ENCODE peak calls at places on chromosomes 6 and 20, in four cellular contexts. Q, H, J and O are unnamed samples.

GRCh38 chr6:166687070-166687469 is 60.0 kb upstream of the RPS6KA2 start:
- DNase-seq in H (no peak), Q (no peak), J (no peak), O (no peak)

GRCh38 chr20:24185801-24186200 is 197.2 kb upstream of the GGTLC1 start:
- DNase-seq in J (no peak), Q (no peak), H (peak), O (no peak)

GRCh38 chr6:127458817-127459216 is 372 bp downstream of the KIAA0408 start:
- DNase-seq in J (peak), H (peak), Q (peak), O (no peak)

GRCh38 chr6:146909886-146910285 is 294.3 kb upstream of the STXBP5 start:
- DNase-seq in Q (no peak), H (no peak), J (no peak), O (no peak)

GRCh38 chr20:13009682-13010406 is 1.1 kb downstream of the SPTLC3 start:
- DNase-seq in H (peak), Q (peak), J (peak), O (peak)

GRCh38 chr20:47295921-47296426 is 60.5 kb downstream of the ZMYND8 start:
- DNase-seq in H (no peak), J (no peak), Q (no peak), O (no peak)

GRCh38 chr6:52162940-52163908 is 23.0 kb upstream of the IL17A start:
- DNase-seq in Q (peak), J (peak), H (peak), O (peak)

GRCh38 chr20:41619360-41620115 is 1.4 kb upstream of the CHD6 start:
- DNase-seq in H (no peak), J (peak), Q (peak), O (no peak)

GRCh38 chr6:163338671-163339405 is 75.7 kb upstream of the QKI start:
- DNase-seq in Q (peak), J (peak), H (no peak), O (no peak)

GRCh38 chr20:63215101-63216040 is 560 bp downstream of the YTHDF1 start:
- DNase-seq in Q (peak), H (peak), J (peak), O (no peak)

GRCh38 chr6:111846511-111847409 is 26.5 kb downstream of the FYN start:
- DNase-seq in Q (peak), H (peak), J (no peak), O (no peak)

GRCh38 chr20:18853946-18854646 is 40.5 kb downstream of the SCP2D1 start:
- DNase-seq in J (no peak), Q (peak), H (no peak), O (no peak)

GRCh38 chr6:108742041-108742440 is 106.2 kb upstream of the ARMC2 start:
- DNase-seq in Q (no peak), H (no peak), J (no peak), O (no peak)

GRCh38 chr6:166996406-166996805 is 2.8 kb upstream of the CEP43 start:
- DNase-seq in J (peak), Q (no peak), H (no peak), O (peak)

GRCh38 chr6:109221543-109222195 is 126.4 kb downstream of the CEP57L1 start:
- DNase-seq in H (no peak), Q (no peak), J (no peak), O (no peak)

GRCh38 chr6:7901780-7902179 is 8.8 kb downstream of the TXNDC5 start:
- DNase-seq in H (no peak), Q (no peak), J (no peak), O (no peak)

GRCh38 chr6:142850653-142851434 is 94.1 kb downstream of the HIVEP2 start:
- DNase-seq in Q (peak), J (peak), H (no peak), O (no peak)

GRCh38 chr6:52271852-52272460 is 12.6 kb downstream of the MCM3 start:
- DNase-seq in H (no peak), Q (no peak), J (peak), O (no peak)

GRCh38 chr6:121934461-121934860 is 465.0 kb upstream of the HSF2 start:
- DNase-seq in J (no peak), H (peak), Q (no peak), O (no peak)

GRCh38 chr20:1838479-1839279 is 56.5 kb upstream of the SIRPA start:
- DNase-seq in Q (no peak), J (no peak), H (no peak), O (no peak)

GRCh38 chr20:37229300-37229699 is 32.3 kb downstream of the GHRH start:
- DNase-seq in J (no peak), H (no peak), Q (no peak), O (no peak)

DNA sequence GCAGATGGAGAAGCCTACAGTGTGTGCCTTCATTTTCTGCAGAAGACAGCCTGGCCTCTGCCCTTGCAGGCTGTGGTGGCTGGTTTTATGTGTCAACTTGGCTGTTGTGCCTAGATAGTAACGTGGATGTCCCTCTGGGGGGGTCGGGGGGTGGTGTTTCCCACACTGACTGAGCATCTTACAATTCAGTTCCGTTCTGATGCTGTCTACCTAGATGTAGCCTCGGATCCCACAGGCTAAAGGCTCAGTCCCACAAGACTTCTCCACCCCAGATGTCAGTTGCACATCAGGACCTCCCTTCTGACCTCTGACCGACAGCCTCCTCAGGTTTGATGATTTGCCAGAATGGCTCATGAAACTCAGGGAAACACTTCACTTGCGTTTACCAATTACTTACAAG is 4.3 kb downstream of the PYGB start:
- DNase-seq in H (no peak), J (no peak), Q (no peak), O (no peak)
- H3K27ac ChIP-seq in H (no peak), J (no peak), Q (no peak), O (no peak)

GRCh38 chr20:50789968-50790650 is 4.8 kb upstream of the BCAS4 start:
- DNase-seq in J (no peak), H (peak), Q (no peak), O (no peak)
- H3K27ac ChIP-seq in J (peak), H (peak), Q (peak), O (peak)

GRCh38 chr6:56378507-56378906 is 131.1 kb upstream of the COL21A1 start:
- DNase-seq in H (no peak), J (no peak), Q (no peak), O (no peak)
- H3K27ac ChIP-seq in H (no peak), J (no peak), Q (no peak), O (no peak)

DNA sequence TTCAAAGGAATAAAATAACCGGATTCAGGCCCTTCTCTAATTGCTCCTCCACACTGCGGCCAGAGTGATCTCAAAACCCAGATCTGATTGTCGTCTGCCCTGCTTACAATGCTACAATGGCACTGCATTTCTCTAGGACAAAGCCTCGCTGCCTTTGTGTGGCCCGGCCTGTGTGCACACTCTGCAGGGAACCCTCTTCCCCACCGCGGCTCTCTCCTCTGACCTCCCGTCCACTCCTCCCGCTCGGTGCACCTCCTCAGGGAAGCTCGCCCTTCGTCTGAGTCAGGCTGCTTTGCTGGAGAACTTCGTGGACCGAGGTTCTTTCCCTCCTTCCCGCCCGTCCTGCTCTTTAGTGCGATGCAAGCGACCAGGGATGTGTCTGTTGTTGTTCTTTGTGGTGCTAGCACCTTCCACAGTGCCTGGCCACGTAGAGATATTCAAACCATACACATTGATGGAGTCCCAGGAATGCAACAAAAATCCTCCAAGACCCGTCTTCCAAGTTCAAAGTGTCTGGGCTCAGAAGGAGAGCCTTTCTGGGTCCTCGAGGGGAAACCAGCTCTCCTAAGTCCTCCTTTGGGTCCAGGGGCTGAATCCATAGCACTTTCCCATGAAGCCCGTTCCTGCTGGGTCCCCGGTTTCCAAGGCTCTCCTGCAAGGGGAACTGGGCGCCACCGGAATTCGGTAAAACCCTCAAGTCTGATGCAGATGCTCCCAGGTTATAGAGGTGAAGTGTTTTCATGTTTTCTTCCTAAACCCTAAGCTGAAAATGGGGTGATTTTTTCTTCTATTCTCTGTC is 101.4 kb upstream of the SNX9 start:
- DNase-seq in J (no peak), H (no peak), Q (no peak), O (no peak)
- H3K27ac ChIP-seq in J (no peak), H (no peak), Q (no peak), O (no peak)

GRCh38 chr6:90220273-90220672 is 76.4 kb downstream of the BACH2 start:
- DNase-seq in J (no peak), Q (no peak), H (no peak), O (no peak)
- H3K27ac ChIP-seq in J (no peak), Q (no peak), H (no peak), O (peak)

DNA sequence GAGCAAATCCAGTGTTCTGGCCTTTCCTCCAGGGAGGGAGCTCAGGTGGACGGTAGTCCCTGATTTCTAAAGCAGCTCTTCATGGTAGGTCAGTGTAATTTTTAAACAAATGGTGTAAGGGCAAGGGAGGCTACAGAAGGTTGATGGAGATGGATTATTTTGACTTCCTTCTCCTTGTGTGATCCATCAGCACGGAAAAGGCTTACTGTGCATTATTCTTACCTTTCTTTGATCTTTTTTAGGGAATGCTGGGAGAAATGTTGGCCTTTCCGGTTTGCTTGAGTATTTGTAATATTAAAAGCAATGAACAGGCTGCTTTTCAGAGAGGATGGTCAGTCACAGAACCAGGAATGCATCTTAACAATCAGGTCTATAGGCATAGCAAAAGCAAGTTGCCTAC is 487.0 kb upstream of the BTBD3 start:
- DNase-seq in H (no peak), Q (no peak), J (no peak), O (no peak)
- H3K27ac ChIP-seq in H (no peak), Q (no peak), J (no peak), O (no peak)

GRCh38 chr6:42690872-42691271 is 31.5 kb downstream of the PRPH2 start:
- DNase-seq in H (no peak), J (no peak), Q (no peak), O (no peak)
- H3K27ac ChIP-seq in H (no peak), J (no peak), Q (peak), O (no peak)

GRCh38 chr6:73372516-73372915 is 2.8 kb upstream of the OOEP start:
- DNase-seq in Q (no peak), H (no peak), J (no peak), O (no peak)
- H3K27ac ChIP-seq in Q (no peak), H (no peak), J (no peak), O (no peak)

GRCh38 chr20:56808119-56808725 is 179.1 kb downstream of the TFAP2C start:
- DNase-seq in J (no peak), Q (no peak), H (no peak), O (no peak)
- H3K27ac ChIP-seq in J (no peak), Q (no peak), H (no peak), O (peak)